ENCODE peak calls at places on chromosomes 4 and X, in five cellular contexts. One of them, this sample, is unnamed.

GRCh38 chrX:97844161-97844560 is 960.5 kb downstream of the RPA4 start:
- DNase-seq in tibial nerve: no peak
- DNase-seq in body of pancreas: no peak
- DNase-seq in breast epithelium: no peak
- DNase-seq in Peyer's patch: no peak
- DNase-seq in this sample: no peak

GRCh38 chr4:119268466-119268865 is 53.5 kb downstream of the FABP2 start:
- DNase-seq in tibial nerve: no peak
- DNase-seq in Peyer's patch: no peak
- DNase-seq in breast epithelium: no peak
- DNase-seq in body of pancreas: no peak
- DNase-seq in this sample: no peak

GRCh38 chr4:42248986-42249385 is 96.5 kb upstream of the BEND4 start:
- DNase-seq in Peyer's patch: no peak
- DNase-seq in tibial nerve: no peak
- DNase-seq in breast epithelium: no peak
- DNase-seq in body of pancreas: no peak
- DNase-seq in this sample: no peak

GRCh38 chrX:40303256-40304077 is 205.7 kb upstream of the BCOR start:
- DNase-seq in breast epithelium: no peak
- DNase-seq in Peyer's patch: no peak
- DNase-seq in body of pancreas: no peak
- DNase-seq in tibial nerve: no peak
- DNase-seq in this sample: no peak

GRCh38 chrX:133970021-133970550 is 15.3 kb downstream of the GPC3 start:
- DNase-seq in tibial nerve: no peak
- DNase-seq in body of pancreas: no peak
- DNase-seq in breast epithelium: no peak
- DNase-seq in Peyer's patch: no peak
- DNase-seq in this sample: no peak

GRCh38 chr4:184596617-184597185 is 52.5 kb downstream of the CASP3 start:
- DNase-seq in body of pancreas: no peak
- DNase-seq in Peyer's patch: no peak
- DNase-seq in tibial nerve: no peak
- DNase-seq in breast epithelium: no peak
- DNase-seq in this sample: no peak

GRCh38 chr4:117700111-117700892 is 334.0 kb upstream of the NDST3 start:
- DNase-seq in breast epithelium: no peak
- DNase-seq in tibial nerve: no peak
- DNase-seq in body of pancreas: no peak
- DNase-seq in Peyer's patch: no peak
- DNase-seq in this sample: no peak

GRCh38 chrX:40278340-40279090 is 180.8 kb upstream of the BCOR start:
- DNase-seq in tibial nerve: no peak
- DNase-seq in body of pancreas: no peak
- DNase-seq in breast epithelium: no peak
- DNase-seq in Peyer's patch: peak; percentile 61
- DNase-seq in this sample: no peak

GRCh38 chr4:24973471-24974251 is 57.1 kb downstream of the LGI2 start:
- DNase-seq in Peyer's patch: peak; percentile 66
- DNase-seq in body of pancreas: no peak
- DNase-seq in breast epithelium: peak; percentile 58
- DNase-seq in tibial nerve: peak; percentile 15
- DNase-seq in this sample: peak; percentile 26

GRCh38 chr4:183424109-183424751 is 20.2 kb upstream of the CDKN2AIP start:
- DNase-seq in body of pancreas: peak; percentile 7
- DNase-seq in Peyer's patch: no peak
- DNase-seq in breast epithelium: no peak
- DNase-seq in tibial nerve: no peak
- DNase-seq in this sample: no peak

GRCh38 chrX:50469206-50469605 is 1.4 kb downstream of the DGKK start:
- DNase-seq in Peyer's patch: no peak
- DNase-seq in tibial nerve: no peak
- DNase-seq in body of pancreas: no peak
- DNase-seq in breast epithelium: no peak
- DNase-seq in this sample: no peak

GRCh38 chr4:164866817-164867490 is 10.0 kb upstream of the APELA start:
- DNase-seq in tibial nerve: no peak
- DNase-seq in breast epithelium: no peak
- DNase-seq in body of pancreas: no peak
- DNase-seq in Peyer's patch: no peak
- DNase-seq in this sample: no peak

GRCh38 chr4:29853843-29854242 is 866.3 kb upstream of the PCDH7 start:
- DNase-seq in tibial nerve: no peak
- DNase-seq in Peyer's patch: no peak
- DNase-seq in breast epithelium: no peak
- DNase-seq in body of pancreas: no peak
- DNase-seq in this sample: no peak

GRCh38 chrX:154775611-154776349 is 13.1 kb downstream of the DKC1 start:
- DNase-seq in body of pancreas: no peak
- DNase-seq in tibial nerve: no peak
- DNase-seq in Peyer's patch: no peak
- DNase-seq in breast epithelium: no peak
- DNase-seq in this sample: peak; percentile 36

GRCh38 chrX:67582436-67582835 is 38.6 kb downstream of the AR start:
- DNase-seq in breast epithelium: no peak
- DNase-seq in body of pancreas: no peak
- DNase-seq in Peyer's patch: no peak
- DNase-seq in tibial nerve: no peak
- DNase-seq in this sample: no peak

GRCh38 chrX:45198301-45198700 is 2.4 kb downstream of the DIPK2B start:
- DNase-seq in breast epithelium: no peak
- DNase-seq in body of pancreas: no peak
- DNase-seq in tibial nerve: no peak
- DNase-seq in Peyer's patch: no peak
- DNase-seq in this sample: no peak

GRCh38 chrX:129982300-129983246 is at the start of gene BCORL1:
- DNase-seq in tibial nerve: peak; percentile 80
- DNase-seq in Peyer's patch: peak; percentile 95
- DNase-seq in breast epithelium: peak; percentile 86
- DNase-seq in body of pancreas: peak; percentile 87
- DNase-seq in this sample: peak; percentile 92

GRCh38 chrX:110155759-110156158 is 152.8 kb downstream of the TMEM164 start:
- DNase-seq in breast epithelium: no peak
- DNase-seq in body of pancreas: no peak
- DNase-seq in Peyer's patch: no peak
- DNase-seq in tibial nerve: no peak
- DNase-seq in this sample: no peak

GRCh38 chr4:102759835-102760644 is 728 bp downstream of the MANBA start:
- DNase-seq in body of pancreas: peak; percentile 16
- DNase-seq in tibial nerve: peak; percentile 41
- DNase-seq in Peyer's patch: peak; percentile 82
- DNase-seq in breast epithelium: no peak
- DNase-seq in this sample: peak; percentile 14
- TF ChIP-seq CTCF in body of pancreas: no peak
- TF ChIP-seq CTCF in tibial nerve: no peak
- TF ChIP-seq CTCF in Peyer's patch: no peak
- TF ChIP-seq CTCF in breast epithelium: no peak
- TF ChIP-seq CTCF in this sample: no peak

DNA sequence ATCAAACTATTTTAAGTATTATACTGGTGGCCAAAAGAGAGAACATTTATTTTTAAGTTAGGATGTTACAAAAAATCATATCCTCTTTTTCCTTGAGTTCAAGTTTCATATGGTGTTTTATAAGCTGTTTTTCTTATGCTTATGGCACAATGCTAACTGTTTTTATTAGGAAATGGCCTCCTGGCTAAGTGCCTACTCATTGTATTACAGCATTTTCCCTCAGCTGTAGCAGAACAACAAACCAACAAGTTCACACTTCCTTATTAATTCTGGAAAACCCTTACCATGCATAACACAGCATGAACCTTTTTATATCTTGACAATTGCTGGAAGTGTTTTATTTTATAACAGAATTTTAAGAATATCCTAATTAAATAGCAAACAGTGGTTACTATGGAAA is 165.9 kb downstream of the GASK1B start:
- DNase-seq in Peyer's patch: no peak
- DNase-seq in breast epithelium: no peak
- DNase-seq in body of pancreas: no peak
- DNase-seq in tibial nerve: peak; percentile 71
- DNase-seq in this sample: no peak
- TF ChIP-seq POLR2A in Peyer's patch: no peak
- TF ChIP-seq POLR2A in breast epithelium: no peak
- TF ChIP-seq POLR2A in body of pancreas: no peak
- TF ChIP-seq POLR2A in tibial nerve: no peak
- TF ChIP-seq POLR2A in this sample: no peak

GRCh38 chr4:54423066-54423465 is 194.0 kb downstream of the PDGFRA start:
- DNase-seq in Peyer's patch: no peak
- DNase-seq in breast epithelium: no peak
- DNase-seq in tibial nerve: no peak
- DNase-seq in body of pancreas: no peak
- DNase-seq in this sample: no peak

GRCh38 chr4:54433686-54434085 is 204.6 kb downstream of the PDGFRA start:
- DNase-seq in body of pancreas: no peak
- DNase-seq in Peyer's patch: no peak
- DNase-seq in breast epithelium: no peak
- DNase-seq in tibial nerve: no peak
- DNase-seq in this sample: no peak

GRCh38 chr4:54427826-54428225 is 198.7 kb downstream of the PDGFRA start:
- DNase-seq in tibial nerve: no peak
- DNase-seq in Peyer's patch: no peak
- DNase-seq in body of pancreas: no peak
- DNase-seq in breast epithelium: no peak
- DNase-seq in this sample: no peak

GRCh38 chr4:54428940-54429339 is 199.8 kb downstream of the PDGFRA start:
- DNase-seq in breast epithelium: no peak
- DNase-seq in Peyer's patch: no peak
- DNase-seq in tibial nerve: no peak
- DNase-seq in body of pancreas: no peak
- DNase-seq in this sample: no peak
- TF ChIP-seq CTCF in breast epithelium: no peak
- TF ChIP-seq CTCF in Peyer's patch: no peak
- TF ChIP-seq CTCF in tibial nerve: no peak
- TF ChIP-seq CTCF in body of pancreas: no peak
- TF ChIP-seq CTCF in this sample: no peak

GRCh38 chrX:300334-300733 is 18.3 kb downstream of the GTPBP6 start:
- DNase-seq in Peyer's patch: no peak
- DNase-seq in body of pancreas: no peak
- DNase-seq in tibial nerve: no peak
- DNase-seq in breast epithelium: no peak
- DNase-seq in this sample: no peak

GRCh38 chrX:302975-303374 is 15.6 kb downstream of the GTPBP6 start:
- DNase-seq in Peyer's patch: no peak
- DNase-seq in breast epithelium: peak; percentile 27
- DNase-seq in tibial nerve: no peak
- DNase-seq in body of pancreas: no peak
- DNase-seq in this sample: no peak

GRCh38 chrX:292900-293897 is 12.0 kb downstream of the PLCXD1 start:
- DNase-seq in body of pancreas: peak; percentile 10
- DNase-seq in breast epithelium: peak; percentile 48
- DNase-seq in Peyer's patch: peak; percentile 40
- DNase-seq in tibial nerve: no peak
- DNase-seq in this sample: peak; percentile 9

GRCh38 chrX:295136-295535 is 14.0 kb downstream of the PLCXD1 start:
- DNase-seq in body of pancreas: peak; percentile 11
- DNase-seq in Peyer's patch: no peak
- DNase-seq in tibial nerve: no peak
- DNase-seq in breast epithelium: peak; percentile 48
- DNase-seq in this sample: no peak

GRCh38 chrX:298993-299392 is 17.8 kb downstream of the PLCXD1 start:
- DNase-seq in Peyer's patch: no peak
- DNase-seq in breast epithelium: peak; percentile 35
- DNase-seq in body of pancreas: no peak
- DNase-seq in tibial nerve: no peak
- DNase-seq in this sample: no peak
- TF ChIP-seq POLR2A in Peyer's patch: no peak
- TF ChIP-seq POLR2A in breast epithelium: no peak
- TF ChIP-seq POLR2A in body of pancreas: no peak
- TF ChIP-seq POLR2A in tibial nerve: no peak
- TF ChIP-seq POLR2A in this sample: no peak

GRCh38 chrX:8042304-8042703 is 115.1 kb upstream of the PNPLA4 start:
- DNase-seq in Peyer's patch: no peak
- DNase-seq in body of pancreas: no peak
- DNase-seq in breast epithelium: no peak
- DNase-seq in tibial nerve: no peak
- DNase-seq in this sample: no peak
- TF ChIP-seq CTCF in Peyer's patch: no peak
- TF ChIP-seq CTCF in body of pancreas: no peak
- TF ChIP-seq CTCF in breast epithelium: no peak
- TF ChIP-seq CTCF in tibial nerve: no peak
- TF ChIP-seq CTCF in this sample: no peak